ENCODE peak calls at places on chromosomes 3 and 15, in eight cellular contexts. J, F, H, Q, Y, N, R and T are unnamed samples.

GRCh38 chr3:66490214-66490613 is 10.6 kb downstream of the LRIG1 start:
- DNase-seq in N (no peak), Y (no peak), F (peak; percentile 49), Q (no peak), R (no peak), H (no peak), J (no peak), T (no peak)

GRCh38 chr3:107574650-107575049 is 51.9 kb downstream of the BBX start:
- DNase-seq in J (peak; percentile 63), H (peak; percentile 39), F (peak; percentile 22), N (no peak), Q (peak; percentile 56), Y (no peak), R (no peak), T (no peak)

GRCh38 chr3:179194931-179195330 is 46.8 kb downstream of the PIK3CA start:
- DNase-seq in H (no peak), J (no peak), F (no peak), R (no peak), Y (no peak), N (no peak), Q (no peak), T (no peak)

GRCh38 chr3:58660998-58661397 is 5.6 kb downstream of the FAM3D start:
- DNase-seq in R (no peak), Y (no peak), F (no peak), N (peak; percentile 26), J (no peak), Q (no peak), H (no peak), T (no peak)

GRCh38 chr3:196440696-196441095 is 8.5 kb upstream of the UBXN7 start:
- DNase-seq in H (no peak), N (no peak), F (no peak), Q (no peak), J (no peak), Y (no peak), R (no peak), T (no peak)

GRCh38 chr3:96192951-96193350 is 621.4 kb upstream of the EPHA6 start:
- DNase-seq in N (no peak), H (no peak), Q (no peak), Y (no peak), F (no peak), J (no peak), R (no peak), T (no peak)

GRCh38 chr3:136994772-136995516 is 37.2 kb downstream of the IL20RB start:
- DNase-seq in F (peak; percentile 11), R (no peak), J (peak; percentile 96), Q (peak; percentile 24), Y (no peak), N (peak; percentile 84), H (no peak), T (peak; percentile 93)

GRCh38 chr3:190122198-190122771 is 1.6 kb upstream of the P3H2 start:
- DNase-seq in Q (no peak), H (no peak), N (no peak), R (no peak), Y (no peak), J (peak; percentile 40), F (no peak), T (no peak)

GRCh38 chr15:39447881-39448280 is 133.0 kb upstream of the THBS1 start:
- DNase-seq in F (no peak), R (no peak), N (no peak), Q (no peak), J (no peak), Y (no peak), H (no peak), T (no peak)